ENCODE peak calls at places on chromosome 15, in ten cellular contexts. G, T, B, M, I, Z, H, S, A and F are unnamed samples.

GRCh38 chr15:23877502-23878412 is 190.7 kb upstream of the NDN start:
- DNase-seq in G (peak), T (no peak), B (no peak), M (peak), I (peak), Z (no peak), H (peak), S (peak), A (peak), F (peak)

GRCh38 chr15:85597155-85597815 is 197.4 kb downstream of the KLHL25 start:
- DNase-seq in G (no peak), T (no peak), B (no peak), M (no peak), I (no peak), Z (no peak), H (no peak), S (no peak), A (no peak), F (no peak)

GRCh38 chr15:71079208-71080044 is 35.8 kb upstream of the THSD4 start:
- DNase-seq in G (no peak), T (no peak), B (peak), M (peak), I (no peak), Z (no peak), H (no peak), S (no peak), A (peak), F (no peak)

GRCh38 chr15:49678655-49679054 is 57.8 kb downstream of the DTWD1 start:
- DNase-seq in G (no peak), T (no peak), B (peak), M (no peak), I (no peak), Z (no peak), H (no peak), S (no peak), A (no peak), F (no peak)

GRCh38 chr15:98815207-98815606 is 166.9 kb downstream of the IGF1R start:
- DNase-seq in G (no peak), T (no peak), B (no peak), M (no peak), I (no peak), Z (no peak), H (no peak), S (no peak), A (no peak), F (no peak)

GRCh38 chr15:45429974-45430792 is 51.8 kb upstream of the GATM start:
- DNase-seq in G (no peak), T (no peak), B (peak), M (peak), I (no peak), Z (peak), H (peak), S (peak), A (peak), F (no peak)

GRCh38 chr15:86572368-86572841 is 492.7 kb downstream of the AGBL1 start:
- DNase-seq in G (no peak), T (no peak), B (no peak), M (no peak), I (no peak), Z (no peak), H (peak), S (no peak), A (no peak), F (no peak)

GRCh38 chr15:92333709-92334108 is 60.0 kb upstream of the ST8SIA2 start:
- DNase-seq in G (no peak), T (no peak), B (no peak), M (no peak), I (no peak), Z (no peak), H (no peak), S (no peak), A (no peak), F (no peak)

GRCh38 chr15:68694111-68694510 is 115.3 kb downstream of the CORO2B start:
- DNase-seq in G (no peak), T (no peak), B (no peak), M (no peak), I (no peak), Z (no peak), H (no peak), S (no peak), A (no peak), F (no peak)

GRCh38 chr15:71374607-71375352 is 259.5 kb downstream of the THSD4 start:
- DNase-seq in G (no peak), T (no peak), B (peak), M (no peak), I (no peak), Z (no peak), H (no peak), S (no peak), A (no peak), F (no peak)

GRCh38 chr15:59741274-59741906 is 52.3 kb upstream of the BNIP2 start:
- DNase-seq in G (no peak), T (no peak), B (peak), M (no peak), I (peak), Z (no peak), H (peak), S (no peak), A (no peak), F (no peak)

GRCh38 chr15:23565395-23566069 is at the start of gene MKRN3:
- DNase-seq in G (peak), T (peak), B (no peak), M (no peak), I (peak), Z (no peak), H (no peak), S (no peak), A (no peak), F (peak)

GRCh38 chr15:60761505-60761845 is 282.5 kb upstream of the ICE2 start:
- DNase-seq in G (no peak), T (no peak), B (no peak), M (no peak), I (no peak), Z (no peak), H (no peak), S (no peak), A (no peak), F (no peak)

GRCh38 chr15:64596701-64597468 is 136.5 kb downstream of the ZNF609 start:
- DNase-seq in G (peak), T (no peak), B (peak), M (no peak), I (peak), Z (no peak), H (peak), S (no peak), A (peak), F (peak)

GRCh38 chr15:75644376-75644775 is 3.3 kb upstream of the SNX33 start:
- DNase-seq in G (no peak), T (no peak), B (no peak), M (no peak), I (no peak), Z (no peak), H (no peak), S (no peak), A (no peak), F (no peak)

GRCh38 chr15:44435893-44436667 is 8.7 kb downstream of the CTDSPL2 start:
- DNase-seq in G (no peak), T (no peak), B (no peak), M (no peak), I (no peak), Z (no peak), H (no peak), S (no peak), A (no peak), F (no peak)

GRCh38 chr15:70528270-70528706 is 235.1 kb downstream of the UACA start:
- DNase-seq in G (no peak), T (no peak), B (no peak), M (peak), I (no peak), Z (no peak), H (peak), S (no peak), A (peak), F (no peak)

GRCh38 chr15:52076889-52077781 is 35.4 kb downstream of the BCL2L10 start:
- DNase-seq in G (no peak), T (no peak), B (peak), M (no peak), I (no peak), Z (no peak), H (no peak), S (no peak), A (peak), F (no peak)

GRCh38 chr15:35279811-35280210 is 194.7 kb upstream of the NANOGP8 start:
- DNase-seq in G (no peak), T (no peak), B (no peak), M (no peak), I (no peak), Z (no peak), H (no peak), S (no peak), A (no peak), F (no peak)

GRCh38 chr15:95501865-95502264 is 828.6 kb upstream of the NR2F2 start:
- DNase-seq in G (no peak), T (no peak), B (no peak), M (no peak), I (no peak), Z (no peak), H (no peak), S (no peak), A (no peak), F (no peak)

GRCh38 chr15:42457445-42458442 is 33.2 kb downstream of the ZNF106 start:
- DNase-seq in G (no peak), T (peak), B (peak), M (peak), I (peak), Z (no peak), H (peak), S (peak), A (peak), F (no peak)

GRCh38 chr15:62165029-62165792 is at the start of gene C2CD4B:
- DNase-seq in G (no peak), T (no peak), B (no peak), M (peak), I (peak), Z (no peak), H (peak), S (peak), A (peak), F (no peak)

GRCh38 chr15:76258460-76258859 is 52.8 kb downstream of the ETFA start:
- DNase-seq in G (no peak), T (no peak), B (no peak), M (no peak), I (peak), Z (no peak), H (peak), S (no peak), A (no peak), F (no peak)

GRCh38 chr15:70781236-70781635 is 17.9 kb upstream of the UACA start:
- DNase-seq in G (no peak), T (no peak), B (no peak), M (no peak), I (no peak), Z (no peak), H (peak), S (no peak), A (no peak), F (no peak)

GRCh38 chr15:92921215-92922131 is 21.3 kb downstream of the CHD2 start:
- DNase-seq in G (no peak), T (no peak), B (peak), M (no peak), I (no peak), Z (no peak), H (no peak), S (no peak), A (no peak), F (no peak)

GRCh38 chr15:65937046-65937445 is 67.8 kb downstream of the RAB11A start:
- DNase-seq in G (no peak), T (no peak), B (no peak), M (no peak), I (peak), Z (no peak), H (no peak), S (no peak), A (no peak), F (no peak)

GRCh38 chr15:67542192-67542461 is 376 bp upstream of the MAP2K5 start:
- DNase-seq in G (no peak), T (no peak), B (no peak), M (no peak), I (peak), Z (no peak), H (no peak), S (no peak), A (no peak), F (no peak)

GRCh38 chr15:75154461-75155062 is 47.1 kb upstream of the C15orf39 start:
- DNase-seq in G (no peak), T (no peak), B (no peak), M (no peak), I (no peak), Z (no peak), H (no peak), S (no peak), A (no peak), F (no peak)

GRCh38 chr15:69143756-69144436 is 16.5 kb upstream of the GLCE start:
- DNase-seq in G (no peak), T (no peak), B (no peak), M (no peak), I (no peak), Z (no peak), H (no peak), S (no peak), A (no peak), F (no peak)

GRCh38 chr15:30921781-30922371 is 18.2 kb downstream of the FAN1 start:
- DNase-seq in G (no peak), T (no peak), B (no peak), M (peak), I (no peak), Z (no peak), H (peak), S (peak), A (no peak), F (no peak)

GRCh38 chr15:25251700-25252390 is 187.0 kb downstream of the UBE3A start:
- DNase-seq in G (no peak), T (no peak), B (no peak), M (peak), I (no peak), Z (no peak), H (no peak), S (peak), A (no peak), F (no peak)

GRCh38 chr15:25694823-25695312 is 168.3 kb downstream of the ATP10A start:
- DNase-seq in G (no peak), T (no peak), B (no peak), M (no peak), I (no peak), Z (no peak), H (no peak), S (no peak), A (no peak), F (no peak)

GRCh38 chr15:63387741-63388468 is 6.3 kb upstream of the CA12 start:
- DNase-seq in G (peak), T (no peak), B (no peak), M (no peak), I (no peak), Z (no peak), H (peak), S (no peak), A (no peak), F (no peak)